ENCODE peak calls at places on chromosomes 7 and 10, in six cellular contexts. W is left ventricle myocardium inferior; X is CD8-positive, alpha-beta T cell; U is body of pancreas; M is stomach; O is CD4-positive, alpha-beta T cell. V is an unnamed sample.

GRCh38 chr7:1457949-1458675 is 1.2 kb downstream of the MICALL2 start:
- DNase-seq in W (no peak), X (no peak), U (no peak), M (no peak), O (no peak), V (no peak)

GRCh38 chr7:55776196-55776595 is 86.4 kb downstream of the SEPTIN14 start:
- DNase-seq in W (no peak), X (no peak), U (no peak), M (no peak), O (no peak), V (no peak)

GRCh38 chr7:16357921-16358320 is 63.4 kb downstream of the CRPPA start:
- DNase-seq in W (no peak), X (no peak), U (peak), M (peak), O (no peak), V (no peak)

GRCh38 chr7:95473276-95473985 is 12.3 kb upstream of the ASB4 start:
- DNase-seq in W (no peak), X (no peak), U (no peak), M (no peak), O (no peak), V (no peak)

GRCh38 chr10:131997366-131998049 is 15.8 kb upstream of the BNIP3 start:
- DNase-seq in W (peak), X (no peak), U (peak), M (peak), O (no peak), V (no peak)

GRCh38 chr7:134792968-134793367 is 13.5 kb downstream of the CALD1 start:
- DNase-seq in W (peak), X (no peak), U (peak), M (no peak), O (no peak), V (no peak)

GRCh38 chr10:13787015-13787421 is 200.3 kb downstream of the PRPF18 start:
- DNase-seq in W (no peak), X (peak), U (no peak), M (no peak), O (peak), V (no peak)

GRCh38 chr10:132829403-132829802 is 43.5 kb upstream of the NKX6-2 start:
- DNase-seq in W (no peak), X (no peak), U (no peak), M (no peak), O (no peak), V (no peak)

GRCh38 chr7:82542665-82543064 is 99.1 kb upstream of the CACNA2D1 start:
- DNase-seq in W (no peak), X (no peak), U (no peak), M (no peak), O (no peak), V (no peak)

GRCh38 chr7:162583-163297 is 29.6 kb upstream of the FAM20C start:
- DNase-seq in W (no peak), X (no peak), U (no peak), M (no peak), O (no peak), V (no peak)

GRCh38 chr7:1907751-1908365 is 237.8 kb downstream of the ELFN1 start:
- DNase-seq in W (no peak), X (peak), U (no peak), M (no peak), O (no peak), V (no peak)

GRCh38 chr10:3136763-3137611 is 35.6 kb downstream of the PITRM1 start:
- DNase-seq in W (peak), X (no peak), U (peak), M (no peak), O (no peak), V (no peak)

GRCh38 chr10:125631806-125632205 is 51.2 kb downstream of the TEX36 start:
- DNase-seq in W (no peak), X (no peak), U (no peak), M (no peak), O (no peak), V (no peak)

GRCh38 chr7:158957507-158957900 is 101.1 kb downstream of the DYNC2I1 start:
- DNase-seq in W (no peak), X (no peak), U (no peak), M (peak), O (no peak), V (no peak)

GRCh38 chr7:106420741-106421140 is 136.0 kb upstream of the NAMPT start:
- DNase-seq in W (no peak), X (no peak), U (no peak), M (no peak), O (no peak), V (no peak)

GRCh38 chr10:49325916-49326783 is 27.2 kb downstream of the C10orf71 start:
- DNase-seq in W (no peak), X (no peak), U (no peak), M (peak), O (no peak), V (no peak)

GRCh38 chr10:49700997-49701396 is 21.5 kb downstream of the C10orf53 start:
- DNase-seq in W (no peak), X (no peak), U (no peak), M (no peak), O (no peak), V (no peak)

GRCh38 chr7:19116121-19117080 is 1.0 kb downstream of the TWIST1 start:
- DNase-seq in W (no peak), X (no peak), U (no peak), M (no peak), O (no peak), V (no peak)

GRCh38 chr7:108423089-108423989 is 32.9 kb downstream of the NRCAM start:
- DNase-seq in W (no peak), X (no peak), U (no peak), M (no peak), O (no peak), V (no peak)

GRCh38 chr10:5900247-5900646 is 10.2 kb downstream of the FBH1 start:
- DNase-seq in W (no peak), X (no peak), U (peak), M (peak), O (no peak), V (no peak)

GRCh38 chr10:52541082-52541481 is 227.0 kb downstream of the DKK1 start:
- DNase-seq in W (no peak), X (no peak), U (no peak), M (no peak), O (no peak), V (no peak)

GRCh38 chr10:102620138-102620591 is 24.1 kb upstream of the TRIM8 start:
- DNase-seq in W (peak), X (no peak), U (no peak), M (no peak), O (no peak), V (no peak)

GRCh38 chr10:102624094-102624493 is 20.2 kb upstream of the TRIM8 start:
- DNase-seq in W (peak), X (no peak), U (no peak), M (no peak), O (no peak), V (no peak)

GRCh38 chr10:102619281-102619981 is 24.8 kb upstream of the TRIM8 start:
- DNase-seq in W (no peak), X (no peak), U (no peak), M (no peak), O (no peak), V (peak)

GRCh38 chr10:102620615-102621417 is 23.5 kb upstream of the TRIM8 start:
- DNase-seq in W (peak), X (no peak), U (no peak), M (no peak), O (no peak), V (no peak)

DNA sequence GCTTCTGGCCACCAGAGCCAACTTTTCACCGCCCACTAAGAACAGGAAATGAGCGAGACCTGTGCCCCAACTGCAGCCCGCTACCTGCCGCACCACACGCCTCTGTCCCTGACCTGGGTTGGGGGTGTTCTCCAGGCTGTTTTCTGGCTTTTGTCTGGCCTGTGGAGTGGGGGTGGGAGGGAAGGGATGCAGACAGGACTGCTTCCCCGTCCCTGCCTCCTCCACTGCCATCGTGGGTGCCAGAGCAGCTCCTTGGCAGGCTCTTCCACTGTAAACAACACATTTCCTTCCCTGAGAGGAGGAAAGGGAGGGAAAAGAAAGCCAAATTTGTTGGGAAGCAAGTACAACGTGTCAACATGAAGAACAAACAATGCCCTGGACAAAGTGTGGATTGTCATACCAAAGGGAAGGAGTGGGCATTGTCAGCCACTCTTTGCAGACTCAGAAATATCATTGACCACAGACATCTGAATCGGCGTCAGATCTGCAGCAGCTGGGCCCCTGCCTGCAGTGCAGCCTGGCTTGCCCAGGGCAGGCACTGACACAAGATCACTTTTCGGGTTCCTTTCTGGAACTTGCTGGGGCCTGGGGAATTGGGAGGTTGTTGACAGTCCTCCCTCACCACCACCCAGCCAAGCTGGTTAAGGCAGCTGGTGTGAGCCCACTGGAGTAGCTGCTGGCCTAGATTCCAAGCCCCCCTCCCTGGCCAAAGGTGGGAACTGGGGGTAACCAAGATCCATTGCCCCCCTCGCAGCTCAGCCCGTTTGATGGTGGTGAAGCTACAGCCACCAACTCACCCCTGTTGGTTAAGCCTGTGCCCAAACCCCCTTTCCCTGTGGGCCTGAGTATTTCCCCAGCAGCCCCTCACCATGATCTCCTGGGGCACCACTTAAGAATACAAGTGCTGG is 22.6 kb upstream of the TRIM8 start:
- DNase-seq in W (no peak), X (no peak), U (no peak), M (no peak), O (no peak), V (no peak)
- H3K27ac ChIP-seq in W (peak), X (no peak), U (no peak), M (peak), O (no peak), V (peak)

DNA sequence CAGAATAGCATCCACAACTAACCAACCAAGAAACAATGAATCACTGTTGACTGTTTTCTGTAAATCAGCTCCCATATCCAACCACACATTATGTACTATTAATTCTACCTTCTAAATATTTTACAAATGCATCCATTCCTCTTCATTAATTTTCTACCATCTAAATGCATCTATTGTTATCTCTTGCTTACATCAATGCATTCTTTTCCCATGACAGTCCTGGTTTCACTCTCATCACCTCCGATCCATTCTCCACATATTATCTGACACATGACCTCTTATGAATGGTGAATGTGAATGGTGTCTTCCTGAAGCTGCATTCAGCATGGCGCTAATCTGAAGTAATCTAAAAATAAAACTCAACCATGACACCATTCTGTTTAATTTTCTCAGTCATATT is 153.8 kb upstream of the CALCR start:
- DNase-seq in W (no peak), X (no peak), U (no peak), M (no peak), O (no peak), V (no peak)
- H3K27ac ChIP-seq in W (no peak), X (no peak), U (no peak), M (no peak), O (no peak), V (no peak)

GRCh38 chr10:114649217-114649906 is 8.7 kb downstream of the ABLIM1 start:
- DNase-seq in W (no peak), X (no peak), U (no peak), M (no peak), O (no peak), V (no peak)
- H3K27ac ChIP-seq in W (peak), X (no peak), U (peak), M (no peak), O (no peak), V (no peak)

DNA sequence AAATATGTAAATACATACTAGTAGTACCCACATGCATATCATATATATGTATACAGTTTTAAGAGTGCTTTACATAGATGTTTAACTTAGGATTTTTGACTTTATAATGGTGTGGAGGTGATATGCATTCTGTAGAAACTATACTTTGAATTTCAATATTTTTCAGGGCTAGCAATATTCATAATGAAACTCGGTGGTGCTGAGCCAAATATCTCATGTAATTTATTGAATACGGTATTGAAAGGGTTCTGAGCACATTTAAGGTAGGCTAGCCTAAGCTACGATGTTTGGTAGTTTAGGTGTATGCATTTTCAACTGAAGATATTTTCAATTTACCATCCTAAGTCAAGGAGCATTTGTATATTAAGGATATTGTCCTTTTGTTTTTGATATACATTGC is 36.0 kb downstream of the ZNRF2 start:
- DNase-seq in W (no peak), X (no peak), U (no peak), M (no peak), O (no peak), V (no peak)
- H3K27ac ChIP-seq in W (no peak), X (peak), U (no peak), M (no peak), O (no peak), V (no peak)

GRCh38 chr10:93469454-93469853 is 12.7 kb downstream of the MYOF start:
- DNase-seq in W (peak), X (no peak), U (no peak), M (no peak), O (no peak), V (no peak)

GRCh38 chr10:93473161-93473560 is 9.0 kb downstream of the MYOF start:
- DNase-seq in W (no peak), X (no peak), U (no peak), M (no peak), O (no peak), V (no peak)

GRCh38 chr10:93468532-93469213 is 13.5 kb downstream of the MYOF start:
- DNase-seq in W (no peak), X (no peak), U (peak), M (no peak), O (no peak), V (no peak)

GRCh38 chr10:93473804-93474472 is 8.2 kb downstream of the MYOF start:
- DNase-seq in W (no peak), X (no peak), U (no peak), M (no peak), O (no peak), V (no peak)

DNA sequence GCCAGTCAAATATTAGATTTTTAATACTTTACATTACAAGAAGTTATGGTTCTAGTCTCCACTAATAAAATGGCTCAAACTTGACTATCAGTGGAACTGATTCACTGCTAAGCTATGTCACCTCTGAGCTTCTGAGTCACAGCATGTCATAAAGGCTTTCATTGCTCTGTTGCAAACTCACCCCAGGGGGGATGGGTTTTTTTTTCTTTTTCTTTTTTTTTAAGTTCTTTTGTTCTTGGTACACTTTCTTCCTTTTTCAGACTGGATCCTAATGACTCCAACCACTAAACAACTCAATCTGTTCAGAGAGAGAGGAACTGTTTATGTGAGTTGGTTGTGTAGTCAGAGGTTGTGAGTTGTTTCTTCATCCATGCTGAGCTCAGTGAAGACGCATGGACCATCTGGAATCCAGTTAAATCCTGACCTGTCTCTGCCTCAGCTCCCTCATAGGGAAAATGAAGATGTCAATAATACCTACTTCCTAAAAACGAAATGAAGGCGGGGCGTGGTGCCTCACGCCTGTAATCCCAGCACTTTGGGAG is 11.0 kb downstream of the MYOF start:
- DNase-seq in W (no peak), X (no peak), U (peak), M (no peak), O (no peak), V (no peak)
- H3K27ac ChIP-seq in W (peak), X (no peak), U (no peak), M (peak), O (no peak), V (no peak)

GRCh38 chr7:99579956-99580777 is 17.9 kb upstream of the TMEM225B start:
- DNase-seq in W (peak), X (peak), U (peak), M (no peak), O (peak), V (peak)
- H3K27ac ChIP-seq in W (peak), X (peak), U (no peak), M (peak), O (no peak), V (peak)

DNA sequence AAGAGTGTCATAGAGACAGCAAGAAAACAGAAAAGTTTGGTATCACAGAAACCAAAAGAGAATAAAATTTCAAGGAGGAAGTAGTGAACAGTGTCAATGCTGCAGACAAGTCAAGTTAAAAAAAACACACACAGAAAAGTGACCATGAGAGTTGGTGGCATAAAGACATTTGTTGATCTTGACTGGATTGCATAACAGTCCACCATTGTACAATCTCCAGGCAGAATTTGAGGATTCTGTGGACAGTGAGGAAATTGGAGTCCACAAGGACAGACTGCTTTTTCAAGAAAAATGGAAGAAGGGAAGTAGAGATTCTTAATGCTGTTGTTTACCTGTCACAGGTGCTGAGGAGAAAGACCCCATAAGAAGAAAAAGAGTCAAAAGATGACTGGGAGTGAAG is 412.5 kb downstream of the PLXDC2 start:
- DNase-seq in W (no peak), X (no peak), U (no peak), M (no peak), O (no peak), V (no peak)
- H3K27ac ChIP-seq in W (no peak), X (no peak), U (no peak), M (no peak), O (no peak), V (no peak)

GRCh38 chr7:3043544-3044395 is at the start of gene CARD11:
- DNase-seq in W (no peak), X (peak), U (no peak), M (no peak), O (peak), V (no peak)
- H3K27ac ChIP-seq in W (no peak), X (peak), U (no peak), M (peak), O (peak), V (no peak)

GRCh38 chr7:149795126-149795525 is 21.7 kb upstream of the ZNF467 start:
- DNase-seq in W (no peak), X (no peak), U (no peak), M (no peak), O (no peak), V (no peak)
- H3K27ac ChIP-seq in W (no peak), X (no peak), U (no peak), M (no peak), O (no peak), V (no peak)

GRCh38 chr7:118573065-118573464 is 348.6 kb downstream of the ANKRD7 start:
- DNase-seq in W (no peak), X (no peak), U (peak), M (no peak), O (no peak), V (no peak)

GRCh38 chr7:118575393-118575948 is 351.0 kb downstream of the ANKRD7 start:
- DNase-seq in W (no peak), X (no peak), U (no peak), M (no peak), O (no peak), V (no peak)

GRCh38 chr7:118572604-118573003 is 348.1 kb downstream of the ANKRD7 start:
- DNase-seq in W (no peak), X (no peak), U (no peak), M (no peak), O (no peak), V (no peak)
- H3K27ac ChIP-seq in W (peak), X (no peak), U (no peak), M (no peak), O (no peak), V (no peak)